ENCODE peak calls at places on chromosomes 11 and 22, in seven cellular contexts. F is GM20000, U is GDM1, N is MCF 10A, X is EL, A is natural killer cell, E is retinal pigment epithelial cell. L is an unnamed sample.

GRCh38 chr11:7900686-7901085 is 30.4 kb downstream of the OR10A6 start:
- DNase-seq in F (no peak), U (no peak), N (no peak), X (no peak), A (no peak), E (no peak), L (no peak)

GRCh38 chr11:39569784-39570183 is 1889.7 kb downstream of the LRRC4C start:
- DNase-seq in F (no peak), U (no peak), N (no peak), X (no peak), A (no peak), E (peak), L (no peak)

GRCh38 chr11:67400942-67401494 is 640 bp downstream of the PPP1CA start:
- DNase-seq in F (peak), U (no peak), N (no peak), X (no peak), A (no peak), E (no peak), L (no peak)

GRCh38 chr22:25390297-25391240 is 171.1 kb downstream of the CRYBB2 start:
- DNase-seq in F (no peak), U (no peak), N (no peak), X (no peak), A (no peak), E (no peak), L (no peak)

GRCh38 chr11:72190581-72191205 is 1.2 kb upstream of the FOLR1 start:
- DNase-seq in F (no peak), U (no peak), N (no peak), X (no peak), A (no peak), E (no peak), L (no peak)

GRCh38 chr11:60265373-60266214 is 14.9 kb upstream of the MS4A4A start:
- DNase-seq in F (peak), U (peak), N (peak), X (peak), A (no peak), E (no peak), L (peak)

GRCh38 chr11:121318848-121319834 is 26.6 kb downstream of the SC5D start:
- DNase-seq in F (no peak), U (peak), N (peak), X (peak), A (no peak), E (peak), L (peak)

GRCh38 chr11:29280452-29280851 is 736.4 kb downstream of the KCNA4 start:
- DNase-seq in F (no peak), U (no peak), N (peak), X (peak), A (no peak), E (no peak), L (no peak)

GRCh38 chr22:50177537-50178470 is 7.3 kb downstream of the PANX2 start:
- DNase-seq in F (no peak), U (no peak), N (no peak), X (no peak), A (no peak), E (no peak), L (no peak)

GRCh38 chr11:63768232-63769043 is at the start of gene ZFTA:
- DNase-seq in F (peak), U (peak), N (peak), X (peak), A (peak), E (no peak), L (peak)

GRCh38 chr11:70068345-70068744 is 9.8 kb upstream of the ANO1 start:
- DNase-seq in F (no peak), U (no peak), N (no peak), X (no peak), A (no peak), E (no peak), L (no peak)

GRCh38 chr11:19739872-19740271 is 27.2 kb downstream of the NAV2 start:
- DNase-seq in F (no peak), U (no peak), N (no peak), X (no peak), A (no peak), E (no peak), L (no peak)

GRCh38 chr22:49704345-49705215 is 123.1 kb downstream of the BRD1 start:
- DNase-seq in F (no peak), U (no peak), N (no peak), X (no peak), A (no peak), E (no peak), L (no peak)

GRCh38 chr11:72553748-72554147 is 119.4 kb upstream of the CLPB start:
- DNase-seq in F (peak), U (peak), N (peak), X (no peak), A (no peak), E (no peak), L (peak)

GRCh38 chr11:10629431-10630002 is 61.1 kb upstream of the LYVE1 start:
- DNase-seq in F (no peak), U (no peak), N (no peak), X (no peak), A (no peak), E (no peak), L (no peak)

GRCh38 chr11:31872074-31872440 is 60.9 kb upstream of the PAX6 start:
- DNase-seq in F (no peak), U (no peak), N (peak), X (no peak), A (no peak), E (no peak), L (no peak)

GRCh38 chr11:19872526-19873135 is 160.0 kb downstream of the NAV2 start:
- DNase-seq in F (no peak), U (no peak), N (peak), X (no peak), A (no peak), E (no peak), L (no peak)

GRCh38 chr11:95242990-95243590 is 12.1 kb upstream of the SESN3 start:
- DNase-seq in F (no peak), U (no peak), N (no peak), X (no peak), A (no peak), E (no peak), L (no peak)

GRCh38 chr11:46342237-46342636 is 5.0 kb upstream of the DGKZ start:
- DNase-seq in F (no peak), U (peak), N (no peak), X (no peak), A (no peak), E (no peak), L (peak)

L was measured in Kasumi-1.